ENCODE peak calls at places on chromosomes 5 and 9, in five cellular contexts. U, N, G, V and O are unnamed samples.

GRCh38 chr5:14174235-14174636 is 31.1 kb downstream of the TRIO start:
- DNase-seq in U (no peak), V (no peak), G (no peak), N (no peak), O (no peak)

GRCh38 chr5:169027456-169028118 is 273.4 kb downstream of the SLIT3 start:
- DNase-seq in N (no peak), V (no peak), G (peak; percentile 21), U (peak; percentile 73), O (no peak)

GRCh38 chr5:40401281-40401680 is 278.4 kb upstream of the PTGER4 start:
- DNase-seq in V (no peak), N (no peak), G (no peak), U (no peak), O (no peak)

GRCh38 chr9:76379494-76379893 is 14.7 kb downstream of the RFK start:
- DNase-seq in G (no peak), U (peak; percentile 49), N (no peak), V (no peak), O (no peak)

GRCh38 chr5:93705896-93706295 is 35.5 kb downstream of the POU5F2 start:
- DNase-seq in V (no peak), U (no peak), N (no peak), G (no peak), O (no peak)

GRCh38 chr9:2570615-2571479 is 50.7 kb upstream of the VLDLR start:
- DNase-seq in G (peak; percentile 95), N (no peak), V (no peak), U (peak; percentile 87), O (no peak)

GRCh38 chr9:114883709-114884108 is 46.7 kb downstream of the TNFSF8 start:
- DNase-seq in U (no peak), G (no peak), V (no peak), N (no peak), O (no peak)

GRCh38 chr5:14593326-14594036 is 11.9 kb downstream of the OTULINL start:
- DNase-seq in G (no peak), U (no peak), V (no peak), N (no peak), O (no peak)

GRCh38 chr9:111980398-111980797 is 83.8 kb downstream of the UGCG start:
- DNase-seq in V (no peak), N (no peak), G (no peak), U (no peak), O (no peak)

GRCh38 chr5:133696006-133696584 is 83.8 kb upstream of the FSTL4 start:
- DNase-seq in N (no peak), V (no peak), U (no peak), G (no peak), O (peak; percentile 51)

GRCh38 chr9:113808391-113809191 is 67.5 kb upstream of the ZNF618 start:
- DNase-seq in U (no peak), G (no peak), N (peak; percentile 42), V (no peak), O (no peak)

GRCh38 chr5:57816108-57816507 is 333.5 kb upstream of the ACTBL2 start:
- DNase-seq in U (no peak), G (no peak), V (peak; percentile 90), N (no peak), O (no peak)

GRCh38 chr5:79849486-79850315 is 141.4 kb downstream of the MTX3 start:
- DNase-seq in V (no peak), U (no peak), G (no peak), N (peak; percentile 23), O (no peak)

GRCh38 chr9:88923653-88924284 is 67.5 kb upstream of the S1PR3 start:
- DNase-seq in U (no peak), V (no peak), N (no peak), G (no peak), O (peak; percentile 82)

GRCh38 chr5:80254767-80255424 is 952 bp downstream of the SERINC5 start:
- DNase-seq in V (no peak), U (peak; percentile 49), G (no peak), N (no peak), O (no peak)

GRCh38 chr9:29212590-29213373 is 1639.5 kb upstream of the C9orf72 start:
- DNase-seq in N (peak; percentile 79), G (no peak), V (no peak), U (peak; percentile 50), O (no peak)

GRCh38 chr5:174733091-174733690 is 8.8 kb downstream of the MSX2 start:
- DNase-seq in V (no peak), N (peak; percentile 69), U (no peak), G (no peak), O (no peak)

GRCh38 chr5:148841519-148841918 is 15.1 kb downstream of the ADRB2 start:
- DNase-seq in N (no peak), G (no peak), U (no peak), V (no peak), O (no peak)

GRCh38 chr9:14396171-14396570 is 82.2 kb upstream of the NFIB start:
- DNase-seq in V (no peak), N (no peak), U (no peak), G (no peak), O (no peak)

GRCh38 chr5:94040591-94041148 is 299.3 kb upstream of the POU5F2 start:
- DNase-seq in U (no peak), G (no peak), V (no peak), N (no peak), O (no peak)

GRCh38 chr9:98081477-98082219 is 25.1 kb downstream of the NANS start:
- DNase-seq in U (peak; percentile 54), V (no peak), N (no peak), G (peak; percentile 57), O (peak; percentile 67)

GRCh38 chr9:18478517-18479361 is 4.8 kb downstream of the ADAMTSL1 start:
- DNase-seq in V (no peak), U (no peak), N (no peak), G (no peak), O (no peak)

GRCh38 chr5:174617910-174618309 is 106.5 kb upstream of the MSX2 start:
- DNase-seq in G (no peak), N (no peak), U (no peak), V (no peak), O (no peak)

GRCh38 chr9:138073408-138073807 is 195.8 kb downstream of the CACNA1B start:
- DNase-seq in G (no peak), V (no peak), N (peak; percentile 43), U (no peak), O (peak; percentile 41)

GRCh38 chr5:31556461-31556860 is 24.4 kb downstream of the C5orf22 start:
- DNase-seq in V (no peak), G (no peak), U (no peak), N (no peak), O (no peak)

GRCh38 chr9:135075234-135076142 is 12.0 kb upstream of the OLFM1 start:
- DNase-seq in G (peak; percentile 39), U (peak; percentile 29), N (peak; percentile 68), V (no peak), O (peak; percentile 86)

GRCh38 chr9:128712451-128713410 is 10.4 kb downstream of the PKN3 start:
- DNase-seq in U (no peak), N (no peak), G (no peak), V (no peak), O (peak; percentile 63)

GRCh38 chr9:5714501-5715401 is 85.8 kb downstream of the RIC1 start:
- DNase-seq in G (no peak), N (no peak), V (no peak), U (no peak), O (no peak)

GRCh38 chr5:78162253-78162862 is 132.1 kb downstream of the AP3B1 start:
- DNase-seq in V (no peak), U (no peak), N (no peak), G (no peak), O (no peak)

GRCh38 chr5:58893551-58893950 is 310.7 kb downstream of the RAB3C start:
- DNase-seq in G (no peak), N (no peak), U (no peak), V (no peak), O (no peak)

GRCh38 chr9:98491778-98492177 is 217.0 kb downstream of the GABBR2 start:
- DNase-seq in N (no peak), V (no peak), U (no peak), G (no peak), O (no peak)

GRCh38 chr5:163705983-163706771 is 200.8 kb downstream of the MAT2B start:
- DNase-seq in N (no peak), U (no peak), V (no peak), G (no peak), O (no peak)

GRCh38 chr9:17795708-17796107 is 216.8 kb downstream of the SH3GL2 start:
- DNase-seq in U (no peak), N (no peak), G (no peak), V (no peak), O (no peak)

GRCh38 chr9:12461759-12462158 is 231.4 kb upstream of the TYRP1 start:
- DNase-seq in G (no peak), N (no peak), U (no peak), V (no peak), O (no peak)

GRCh38 chr5:67976812-67977455 is 238.6 kb upstream of the PIK3R1 start:
- DNase-seq in V (no peak), U (no peak), G (no peak), N (no peak), O (no peak)

GRCh38 chr9:130391863-130392262 is 52.9 kb upstream of the ASS1 start:
- DNase-seq in U (no peak), G (peak; percentile 51), N (no peak), V (no peak), O (no peak)
- H3K27ac ChIP-seq in U (no peak overlapping the region), G (no peak overlapping the region), N (no peak overlapping the region), V (no peak overlapping the region), O (no peak overlapping the region)

GRCh38 chr5:150245111-150245789 is 44.3 kb downstream of the CAMK2A start:
- DNase-seq in U (no peak), N (no peak), G (no peak), V (no peak), O (no peak)
- H3K4me3 ChIP-seq in U (peak overlapping the region; percentile 16), N (no peak overlapping the region), G (no peak overlapping the region), V (no peak overlapping the region), O (no peak overlapping the region)

GRCh38 chr9:123725389-123725788 is 204.5 kb downstream of the DENND1A start:
- DNase-seq in N (no peak), G (no peak), V (no peak), U (no peak), O (no peak)
- TF ChIP-seq POLR2AphosphoS5 in N (no peak), G (no peak), V (no peak), U (no peak), O (no peak)

GRCh38 chr9:123639743-123640142 is 283.7 kb downstream of the CRB2 start:
- DNase-seq in V (no peak), N (no peak), G (no peak), U (no peak), O (no peak)
- H3K27ac ChIP-seq in V (no peak overlapping the region), N (no peak overlapping the region), G (no peak overlapping the region), U (no peak overlapping the region), O (no peak overlapping the region)